ENCODE peak calls at places on chromosomes 6 and 20, in four cellular contexts. Y is brain microvascular endothelial cell, T is mucosa of descending colon, Z is neural crest cell. X is an unnamed sample.

GRCh38 chr6:158593670-158594069 is 33.8 kb downstream of the TMEM181 start:
- DNase-seq in T (no peak), Z (no peak), Y (no peak), X (no peak)

GRCh38 chr6:51711876-51712275 is 375.5 kb downstream of the PKHD1 start:
- DNase-seq in Y (no peak), Z (no peak), T (no peak), X (no peak)

GRCh38 chr6:156949376-156949775 is 172.2 kb downstream of the ARID1B start:
- DNase-seq in Z (no peak), T (no peak), Y (peak), X (no peak)

GRCh38 chr6:11270030-11271027 is 37.9 kb upstream of the NEDD9 start:
- DNase-seq in Z (no peak), Y (peak), T (no peak), X (no peak)

GRCh38 chr6:142444388-142444787 is 142.6 kb downstream of the ADGRG6 start:
- DNase-seq in Y (no peak), T (no peak), Z (no peak), X (no peak)

GRCh38 chr6:143536866-143537691 is 25.6 kb upstream of the FUCA2 start:
- DNase-seq in Y (peak), Z (peak), T (peak), X (peak)

GRCh38 chr6:105849741-105850140 is 236.4 kb upstream of the PRDM1 start:
- DNase-seq in Z (no peak), Y (no peak), T (no peak), X (no peak)

GRCh38 chr6:56096946-56097345 is 150.4 kb downstream of the COL21A1 start:
- DNase-seq in T (no peak), Z (no peak), Y (no peak), X (no peak)

GRCh38 chr20:2809690-2810089 is 5.1 kb upstream of the C20orf141 start:
- DNase-seq in T (no peak), Y (no peak), Z (no peak), X (no peak)

GRCh38 chr20:57382516-57382915 is 8.7 kb upstream of the RBM38 start:
- DNase-seq in Y (no peak), T (no peak), Z (no peak), X (no peak)

GRCh38 chr6:163175301-163175700 is 239.2 kb upstream of the QKI start:
- DNase-seq in Y (no peak), T (no peak), Z (no peak), X (no peak)

GRCh38 chr6:28401172-28401571 is 1.6 kb upstream of the ZSCAN12 start:
- DNase-seq in Y (peak), T (no peak), Z (no peak), X (no peak)

GRCh38 chr20:9374068-9374467 is 140.3 kb upstream of the LAMP5 start:
- DNase-seq in T (no peak), Y (no peak), Z (no peak), X (no peak)

GRCh38 chr20:45479822-45480221 is 10.3 kb downstream of the WFDC2 start:
- DNase-seq in Y (no peak), Z (no peak), T (no peak), X (no peak)

GRCh38 chr6:42021847-42022754 is 28.2 kb upstream of the TAF8 start:
- DNase-seq in Z (no peak), Y (no peak), T (no peak), X (peak)

GRCh38 chr20:1964061-1964460 is 29.8 kb downstream of the PDYN start:
- DNase-seq in T (no peak), Y (no peak), Z (no peak), X (no peak)

GRCh38 chr6:18415671-18416340 is 28.7 kb downstream of the RNF144B start:
- DNase-seq in T (no peak), Y (no peak), Z (no peak), X (no peak)

GRCh38 chr6:14458669-14459266 is 341.2 kb downstream of the CD83 start:
- DNase-seq in Z (no peak), T (no peak), Y (peak), X (no peak)

GRCh38 chr6:20946037-20946436 is 411.8 kb downstream of the CDKAL1 start:
- DNase-seq in Z (no peak), Y (peak), T (no peak), X (no peak)

GRCh38 chr6:138814179-138814834 is 18.4 kb downstream of the ECT2L start:
- DNase-seq in Y (no peak), Z (no peak), T (no peak), X (no peak)

GRCh38 chr6:119160911-119161310 is 82.4 kb upstream of the FAM184A start:
- DNase-seq in Z (no peak), T (no peak), Y (no peak), X (no peak)

GRCh38 chr20:58271596-58272460 is 37.7 kb upstream of the RAB22A start:
- DNase-seq in T (no peak), Z (no peak), Y (peak), X (no peak)

GRCh38 chr6:31557443-31558317 is 10.3 kb downstream of the NFKBIL1 start:
- DNase-seq in Y (no peak), Z (no peak), T (no peak), X (no peak)

GRCh38 chr6:29793036-29793356 is 34.6 kb upstream of the HLA-G start:
- DNase-seq in T (no peak), Y (no peak), Z (no peak), X (no peak)

GRCh38 chr6:75601608-75602163 is at the start of gene SENP6:
- DNase-seq in T (peak), Z (peak), Y (peak), X (peak)
- TF ChIP-seq CTCF in T (no peak), Z (no peak), Y (peak), X (no peak)

GRCh38 chr6:25732468-25733198 is 21.9 kb upstream of the SLC17A4 start:
- DNase-seq in Z (no peak), Y (no peak), T (no peak), X (no peak)
- TF ChIP-seq CTCF in Z (no peak), Y (no peak), T (no peak), X (no peak)

GRCh38 chr6:78770766-78771165 is 96.6 kb upstream of the IRAK1BP1 start:
- DNase-seq in T (no peak), Z (no peak), Y (no peak), X (no peak)
- TF ChIP-seq CTCF in T (no peak), Z (no peak), Y (no peak), X (no peak)

DNA sequence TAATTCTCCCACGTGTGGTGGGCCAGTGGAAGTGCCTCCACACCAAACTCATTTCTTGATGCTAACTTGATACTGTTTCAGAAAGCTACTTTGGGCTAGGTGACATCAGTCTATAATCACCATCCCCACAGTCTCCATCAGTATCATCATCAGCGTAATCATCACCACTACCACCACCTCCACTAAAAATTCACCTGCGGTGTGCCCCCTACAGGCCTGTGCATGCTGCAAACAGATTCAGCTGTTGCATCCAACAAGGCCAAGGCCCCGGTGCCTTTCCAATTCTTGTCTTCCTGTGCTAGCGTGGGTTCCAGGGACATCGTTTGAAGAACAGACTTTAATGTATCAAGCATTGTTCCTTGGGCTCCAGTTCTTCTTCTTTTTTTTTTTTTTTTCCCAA is 201.3 kb upstream of the EXOC2 start:
- DNase-seq in Y (no peak), Z (no peak), T (no peak), X (no peak)
- TF ChIP-seq CTCF in Y (no peak), Z (no peak), T (no peak), X (no peak)

DNA sequence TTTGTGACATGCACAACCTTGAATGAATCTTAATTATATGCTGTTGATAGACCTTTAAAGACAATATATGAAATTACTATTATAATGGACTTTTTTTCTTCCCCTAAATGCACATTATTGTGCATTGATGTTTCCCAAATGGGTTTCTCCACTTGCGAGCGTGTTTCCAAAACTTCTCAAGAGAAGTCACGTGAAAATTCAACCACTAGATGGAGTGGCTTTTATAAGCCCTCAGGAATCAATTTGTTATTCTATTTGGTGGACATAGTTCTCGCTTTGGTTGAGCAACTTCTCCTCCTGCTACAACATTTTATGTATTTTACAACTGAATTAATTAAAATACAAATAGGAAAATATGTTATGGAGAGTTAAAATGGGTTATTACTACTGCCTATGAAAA is 9.0 kb downstream of the CNR1 start:
- DNase-seq in T (no peak), Y (no peak), Z (no peak), X (no peak)
- TF ChIP-seq CTCF in T (no peak), Y (peak), Z (peak), X (no peak)